ENCODE peak calls at places on chromosome 16, in eight cellular contexts. One of them, this sample, is unnamed.

GRCh38 chr16:49250689-49251088 is 30.9 kb downstream of the CBLN1 start:
- DNase-seq in NCI-H2081: no peak
- DNase-seq in amniotic epithelial cell: no peak
- DNase-seq in stimulated activated CD4-positive, alpha-beta T cell treated with anti-CD3 and anti-CD28 coated beads, Interleukin-4, amount 100 ng/mL, for 4 hours: no peak
- DNase-seq in fibroblast of pulmonary artery: no peak
- DNase-seq in M059J: no peak
- DNase-seq in dorsolateral prefrontal cortex: no peak
- DNase-seq in left ventricle myocardium inferior: no peak
- DNase-seq in this sample: no peak

GRCh38 chr16:51120289-51121008 is 30.6 kb downstream of the SALL1 start:
- DNase-seq in amniotic epithelial cell: no peak
- DNase-seq in left ventricle myocardium inferior: no peak
- DNase-seq in dorsolateral prefrontal cortex: no peak
- DNase-seq in fibroblast of pulmonary artery: no peak
- DNase-seq in stimulated activated CD4-positive, alpha-beta T cell treated with anti-CD3 and anti-CD28 coated beads, Interleukin-4, amount 100 ng/mL, for 4 hours: no peak
- DNase-seq in NCI-H2081: no peak
- DNase-seq in M059J: no peak
- DNase-seq in this sample: no peak

GRCh38 chr16:85225291-85225690 is 113.0 kb upstream of the CIBAR2 start:
- DNase-seq in stimulated activated CD4-positive, alpha-beta T cell treated with anti-CD3 and anti-CD28 coated beads, Interleukin-4, amount 100 ng/mL, for 4 hours: no peak
- DNase-seq in dorsolateral prefrontal cortex: no peak
- DNase-seq in fibroblast of pulmonary artery: no peak
- DNase-seq in M059J: no peak
- DNase-seq in left ventricle myocardium inferior: no peak
- DNase-seq in NCI-H2081: no peak
- DNase-seq in amniotic epithelial cell: no peak
- DNase-seq in this sample: no peak

GRCh38 chr16:77376358-77376757 is 58.5 kb downstream of the ADAMTS18 start:
- DNase-seq in fibroblast of pulmonary artery: no peak
- DNase-seq in NCI-H2081: no peak
- DNase-seq in amniotic epithelial cell: peak
- DNase-seq in left ventricle myocardium inferior: no peak
- DNase-seq in stimulated activated CD4-positive, alpha-beta T cell treated with anti-CD3 and anti-CD28 coated beads, Interleukin-4, amount 100 ng/mL, for 4 hours: no peak
- DNase-seq in dorsolateral prefrontal cortex: no peak
- DNase-seq in M059J: no peak
- DNase-seq in this sample: no peak

GRCh38 chr16:15765880-15766279 is 90.9 kb downstream of the MYH11 start:
- DNase-seq in amniotic epithelial cell: peak
- DNase-seq in M059J: peak
- DNase-seq in NCI-H2081: peak
- DNase-seq in stimulated activated CD4-positive, alpha-beta T cell treated with anti-CD3 and anti-CD28 coated beads, Interleukin-4, amount 100 ng/mL, for 4 hours: no peak
- DNase-seq in dorsolateral prefrontal cortex: no peak
- DNase-seq in left ventricle myocardium inferior: no peak
- DNase-seq in fibroblast of pulmonary artery: peak
- DNase-seq in this sample: peak

GRCh38 chr16:1167276-1168107 is 14.6 kb downstream of the CACNA1H start:
- DNase-seq in left ventricle myocardium inferior: no peak
- DNase-seq in stimulated activated CD4-positive, alpha-beta T cell treated with anti-CD3 and anti-CD28 coated beads, Interleukin-4, amount 100 ng/mL, for 4 hours: no peak
- DNase-seq in NCI-H2081: peak
- DNase-seq in fibroblast of pulmonary artery: no peak
- DNase-seq in M059J: peak
- DNase-seq in amniotic epithelial cell: peak
- DNase-seq in dorsolateral prefrontal cortex: peak
- DNase-seq in this sample: no peak

GRCh38 chr16:11162571-11163268 is 93.3 kb downstream of the SOCS1 start:
- DNase-seq in fibroblast of pulmonary artery: no peak
- DNase-seq in NCI-H2081: no peak
- DNase-seq in M059J: no peak
- DNase-seq in stimulated activated CD4-positive, alpha-beta T cell treated with anti-CD3 and anti-CD28 coated beads, Interleukin-4, amount 100 ng/mL, for 4 hours: no peak
- DNase-seq in dorsolateral prefrontal cortex: no peak
- DNase-seq in left ventricle myocardium inferior: no peak
- DNase-seq in amniotic epithelial cell: peak
- DNase-seq in this sample: peak

GRCh38 chr16:972316-973002 is 1.7 kb upstream of the LMF1 start:
- DNase-seq in left ventricle myocardium inferior: no peak
- DNase-seq in fibroblast of pulmonary artery: no peak
- DNase-seq in dorsolateral prefrontal cortex: peak
- DNase-seq in M059J: no peak
- DNase-seq in stimulated activated CD4-positive, alpha-beta T cell treated with anti-CD3 and anti-CD28 coated beads, Interleukin-4, amount 100 ng/mL, for 4 hours: no peak
- DNase-seq in amniotic epithelial cell: no peak
- DNase-seq in NCI-H2081: no peak
- DNase-seq in this sample: no peak

GRCh38 chr16:87014112-87014511 is 303.1 kb downstream of the C16orf95 start:
- DNase-seq in stimulated activated CD4-positive, alpha-beta T cell treated with anti-CD3 and anti-CD28 coated beads, Interleukin-4, amount 100 ng/mL, for 4 hours: no peak
- DNase-seq in left ventricle myocardium inferior: no peak
- DNase-seq in amniotic epithelial cell: no peak
- DNase-seq in M059J: no peak
- DNase-seq in fibroblast of pulmonary artery: no peak
- DNase-seq in dorsolateral prefrontal cortex: no peak
- DNase-seq in NCI-H2081: no peak
- DNase-seq in this sample: no peak

GRCh38 chr16:64864232-64864803 is 257.5 kb downstream of the CDH11 start:
- DNase-seq in dorsolateral prefrontal cortex: no peak
- DNase-seq in stimulated activated CD4-positive, alpha-beta T cell treated with anti-CD3 and anti-CD28 coated beads, Interleukin-4, amount 100 ng/mL, for 4 hours: no peak
- DNase-seq in amniotic epithelial cell: peak
- DNase-seq in fibroblast of pulmonary artery: peak
- DNase-seq in left ventricle myocardium inferior: no peak
- DNase-seq in M059J: peak
- DNase-seq in NCI-H2081: no peak
- DNase-seq in this sample: no peak

GRCh38 chr16:66905633-66906539 is 12.8 kb downstream of the CDH16 start:
- DNase-seq in M059J: peak
- DNase-seq in stimulated activated CD4-positive, alpha-beta T cell treated with anti-CD3 and anti-CD28 coated beads, Interleukin-4, amount 100 ng/mL, for 4 hours: peak
- DNase-seq in amniotic epithelial cell: peak
- DNase-seq in fibroblast of pulmonary artery: no peak
- DNase-seq in dorsolateral prefrontal cortex: no peak
- DNase-seq in NCI-H2081: no peak
- DNase-seq in left ventricle myocardium inferior: peak
- DNase-seq in this sample: peak

GRCh38 chr16:2013527-2013926 is 3.9 kb upstream of the ZNF598 start:
- DNase-seq in stimulated activated CD4-positive, alpha-beta T cell treated with anti-CD3 and anti-CD28 coated beads, Interleukin-4, amount 100 ng/mL, for 4 hours: no peak
- DNase-seq in fibroblast of pulmonary artery: no peak
- DNase-seq in dorsolateral prefrontal cortex: no peak
- DNase-seq in left ventricle myocardium inferior: no peak
- DNase-seq in NCI-H2081: no peak
- DNase-seq in amniotic epithelial cell: no peak
- DNase-seq in M059J: no peak
- DNase-seq in this sample: no peak

GRCh38 chr16:89119161-89119621 is 25.5 kb downstream of the ACSF3 start:
- DNase-seq in left ventricle myocardium inferior: peak
- DNase-seq in amniotic epithelial cell: no peak
- DNase-seq in M059J: no peak
- DNase-seq in dorsolateral prefrontal cortex: no peak
- DNase-seq in NCI-H2081: no peak
- DNase-seq in stimulated activated CD4-positive, alpha-beta T cell treated with anti-CD3 and anti-CD28 coated beads, Interleukin-4, amount 100 ng/mL, for 4 hours: no peak
- DNase-seq in fibroblast of pulmonary artery: no peak
- DNase-seq in this sample: no peak

GRCh38 chr16:54284931-54285413 is 1.6 kb downstream of the IRX3 start:
- DNase-seq in dorsolateral prefrontal cortex: no peak
- DNase-seq in M059J: no peak
- DNase-seq in left ventricle myocardium inferior: no peak
- DNase-seq in amniotic epithelial cell: no peak
- DNase-seq in NCI-H2081: no peak
- DNase-seq in stimulated activated CD4-positive, alpha-beta T cell treated with anti-CD3 and anti-CD28 coated beads, Interleukin-4, amount 100 ng/mL, for 4 hours: no peak
- DNase-seq in fibroblast of pulmonary artery: no peak
- DNase-seq in this sample: no peak

GRCh38 chr16:77835111-77835510 is 46.7 kb downstream of the VAT1L start:
- DNase-seq in M059J: no peak
- DNase-seq in stimulated activated CD4-positive, alpha-beta T cell treated with anti-CD3 and anti-CD28 coated beads, Interleukin-4, amount 100 ng/mL, for 4 hours: no peak
- DNase-seq in left ventricle myocardium inferior: no peak
- DNase-seq in amniotic epithelial cell: no peak
- DNase-seq in NCI-H2081: no peak
- DNase-seq in dorsolateral prefrontal cortex: no peak
- DNase-seq in fibroblast of pulmonary artery: no peak
- DNase-seq in this sample: no peak

GRCh38 chr16:22805326-22805725 is 8.6 kb upstream of the HS3ST2 start:
- DNase-seq in dorsolateral prefrontal cortex: no peak
- DNase-seq in NCI-H2081: no peak
- DNase-seq in amniotic epithelial cell: no peak
- DNase-seq in left ventricle myocardium inferior: no peak
- DNase-seq in M059J: no peak
- DNase-seq in stimulated activated CD4-positive, alpha-beta T cell treated with anti-CD3 and anti-CD28 coated beads, Interleukin-4, amount 100 ng/mL, for 4 hours: no peak
- DNase-seq in fibroblast of pulmonary artery: no peak
- DNase-seq in this sample: no peak

GRCh38 chr16:48946687-48947370 is 334.8 kb downstream of the CBLN1 start:
- DNase-seq in amniotic epithelial cell: no peak
- DNase-seq in M059J: no peak
- DNase-seq in left ventricle myocardium inferior: no peak
- DNase-seq in fibroblast of pulmonary artery: no peak
- DNase-seq in dorsolateral prefrontal cortex: no peak
- DNase-seq in NCI-H2081: no peak
- DNase-seq in stimulated activated CD4-positive, alpha-beta T cell treated with anti-CD3 and anti-CD28 coated beads, Interleukin-4, amount 100 ng/mL, for 4 hours: no peak
- DNase-seq in this sample: no peak

GRCh38 chr16:1794908-1795666 is 1.6 kb upstream of the IGFALS start:
- DNase-seq in M059J: no peak
- DNase-seq in amniotic epithelial cell: no peak
- DNase-seq in NCI-H2081: no peak
- DNase-seq in fibroblast of pulmonary artery: no peak
- DNase-seq in stimulated activated CD4-positive, alpha-beta T cell treated with anti-CD3 and anti-CD28 coated beads, Interleukin-4, amount 100 ng/mL, for 4 hours: no peak
- DNase-seq in dorsolateral prefrontal cortex: no peak
- DNase-seq in left ventricle myocardium inferior: no peak
- DNase-seq in this sample: no peak

GRCh38 chr16:29641561-29641960 is 21.5 kb upstream of the SPN start:
- DNase-seq in dorsolateral prefrontal cortex: no peak
- DNase-seq in left ventricle myocardium inferior: no peak
- DNase-seq in fibroblast of pulmonary artery: no peak
- DNase-seq in NCI-H2081: no peak
- DNase-seq in stimulated activated CD4-positive, alpha-beta T cell treated with anti-CD3 and anti-CD28 coated beads, Interleukin-4, amount 100 ng/mL, for 4 hours: no peak
- DNase-seq in amniotic epithelial cell: no peak
- DNase-seq in M059J: peak
- DNase-seq in this sample: no peak

GRCh38 chr16:66459878-66460277 is 32.8 kb downstream of the BEAN1 start:
- DNase-seq in NCI-H2081: no peak
- DNase-seq in M059J: no peak
- DNase-seq in stimulated activated CD4-positive, alpha-beta T cell treated with anti-CD3 and anti-CD28 coated beads, Interleukin-4, amount 100 ng/mL, for 4 hours: no peak
- DNase-seq in amniotic epithelial cell: peak
- DNase-seq in left ventricle myocardium inferior: no peak
- DNase-seq in dorsolateral prefrontal cortex: peak
- DNase-seq in fibroblast of pulmonary artery: no peak
- DNase-seq in this sample: no peak

GRCh38 chr16:19524866-19525723 is 1.4 kb downstream of the CCP110 start:
- DNase-seq in amniotic epithelial cell: no peak
- DNase-seq in stimulated activated CD4-positive, alpha-beta T cell treated with anti-CD3 and anti-CD28 coated beads, Interleukin-4, amount 100 ng/mL, for 4 hours: no peak
- DNase-seq in dorsolateral prefrontal cortex: no peak
- DNase-seq in left ventricle myocardium inferior: no peak
- DNase-seq in NCI-H2081: no peak
- DNase-seq in fibroblast of pulmonary artery: no peak
- DNase-seq in M059J: peak
- DNase-seq in this sample: no peak

GRCh38 chr16:75801307-75801706 is 75.0 kb upstream of the CPHXL start:
- DNase-seq in dorsolateral prefrontal cortex: no peak
- DNase-seq in NCI-H2081: no peak
- DNase-seq in amniotic epithelial cell: peak
- DNase-seq in M059J: no peak
- DNase-seq in stimulated activated CD4-positive, alpha-beta T cell treated with anti-CD3 and anti-CD28 coated beads, Interleukin-4, amount 100 ng/mL, for 4 hours: no peak
- DNase-seq in fibroblast of pulmonary artery: no peak
- DNase-seq in left ventricle myocardium inferior: no peak
- DNase-seq in this sample: no peak

GRCh38 chr16:67649494-67649931 is 4.6 kb downstream of the CARMIL2 start:
- DNase-seq in stimulated activated CD4-positive, alpha-beta T cell treated with anti-CD3 and anti-CD28 coated beads, Interleukin-4, amount 100 ng/mL, for 4 hours: no peak
- DNase-seq in fibroblast of pulmonary artery: no peak
- DNase-seq in dorsolateral prefrontal cortex: no peak
- DNase-seq in M059J: no peak
- DNase-seq in amniotic epithelial cell: peak
- DNase-seq in NCI-H2081: no peak
- DNase-seq in left ventricle myocardium inferior: no peak
- DNase-seq in this sample: peak

GRCh38 chr16:53041196-53041977 is 11.3 kb downstream of the CHD9NB start:
- DNase-seq in fibroblast of pulmonary artery: peak
- DNase-seq in amniotic epithelial cell: no peak
- DNase-seq in NCI-H2081: no peak
- DNase-seq in M059J: no peak
- DNase-seq in left ventricle myocardium inferior: peak
- DNase-seq in dorsolateral prefrontal cortex: no peak
- DNase-seq in stimulated activated CD4-positive, alpha-beta T cell treated with anti-CD3 and anti-CD28 coated beads, Interleukin-4, amount 100 ng/mL, for 4 hours: no peak
- DNase-seq in this sample: no peak

GRCh38 chr16:102060-102855 is 24.2 kb downstream of the MPG start:
- DNase-seq in NCI-H2081: no peak
- DNase-seq in dorsolateral prefrontal cortex: no peak
- DNase-seq in fibroblast of pulmonary artery: peak
- DNase-seq in amniotic epithelial cell: no peak
- DNase-seq in stimulated activated CD4-positive, alpha-beta T cell treated with anti-CD3 and anti-CD28 coated beads, Interleukin-4, amount 100 ng/mL, for 4 hours: no peak
- DNase-seq in M059J: no peak
- DNase-seq in left ventricle myocardium inferior: peak
- DNase-seq in this sample: no peak

GRCh38 chr16:83268164-83268563 is 539.6 kb upstream of the HSBP1 start:
- DNase-seq in NCI-H2081: no peak
- DNase-seq in fibroblast of pulmonary artery: no peak
- DNase-seq in dorsolateral prefrontal cortex: no peak
- DNase-seq in stimulated activated CD4-positive, alpha-beta T cell treated with anti-CD3 and anti-CD28 coated beads, Interleukin-4, amount 100 ng/mL, for 4 hours: no peak
- DNase-seq in amniotic epithelial cell: no peak
- DNase-seq in left ventricle myocardium inferior: no peak
- DNase-seq in M059J: no peak
- DNase-seq in this sample: no peak

GRCh38 chr16:50096791-50097190 is 31.0 kb downstream of the HEATR3 start:
- DNase-seq in stimulated activated CD4-positive, alpha-beta T cell treated with anti-CD3 and anti-CD28 coated beads, Interleukin-4, amount 100 ng/mL, for 4 hours: no peak
- DNase-seq in M059J: peak
- DNase-seq in left ventricle myocardium inferior: no peak
- DNase-seq in amniotic epithelial cell: peak
- DNase-seq in dorsolateral prefrontal cortex: no peak
- DNase-seq in fibroblast of pulmonary artery: peak
- DNase-seq in NCI-H2081: no peak
- DNase-seq in this sample: no peak

GRCh38 chr16:28219283-28219682 is 7.5 kb upstream of the XPO6 start:
- DNase-seq in NCI-H2081: no peak
- DNase-seq in stimulated activated CD4-positive, alpha-beta T cell treated with anti-CD3 and anti-CD28 coated beads, Interleukin-4, amount 100 ng/mL, for 4 hours: no peak
- DNase-seq in amniotic epithelial cell: no peak
- DNase-seq in fibroblast of pulmonary artery: no peak
- DNase-seq in dorsolateral prefrontal cortex: no peak
- DNase-seq in left ventricle myocardium inferior: no peak
- DNase-seq in M059J: no peak
- DNase-seq in this sample: no peak

GRCh38 chr16:30183961-30184429 is 593 bp downstream of the CORO1A start:
- DNase-seq in NCI-H2081: no peak
- DNase-seq in stimulated activated CD4-positive, alpha-beta T cell treated with anti-CD3 and anti-CD28 coated beads, Interleukin-4, amount 100 ng/mL, for 4 hours: peak
- DNase-seq in left ventricle myocardium inferior: peak
- DNase-seq in fibroblast of pulmonary artery: no peak
- DNase-seq in amniotic epithelial cell: no peak
- DNase-seq in M059J: no peak
- DNase-seq in dorsolateral prefrontal cortex: peak
- DNase-seq in this sample: no peak

GRCh38 chr16:49698416-49698815 is 157.5 kb downstream of the ZNF423 start:
- DNase-seq in stimulated activated CD4-positive, alpha-beta T cell treated with anti-CD3 and anti-CD28 coated beads, Interleukin-4, amount 100 ng/mL, for 4 hours: no peak
- DNase-seq in M059J: no peak
- DNase-seq in amniotic epithelial cell: no peak
- DNase-seq in NCI-H2081: no peak
- DNase-seq in left ventricle myocardium inferior: peak
- DNase-seq in fibroblast of pulmonary artery: peak
- DNase-seq in dorsolateral prefrontal cortex: no peak
- DNase-seq in this sample: no peak

GRCh38 chr16:81035975-81036750 is 521 bp downstream of the ATMIN start:
- DNase-seq in stimulated activated CD4-positive, alpha-beta T cell treated with anti-CD3 and anti-CD28 coated beads, Interleukin-4, amount 100 ng/mL, for 4 hours: no peak
- DNase-seq in left ventricle myocardium inferior: peak
- DNase-seq in amniotic epithelial cell: peak
- DNase-seq in fibroblast of pulmonary artery: peak
- DNase-seq in NCI-H2081: no peak
- DNase-seq in dorsolateral prefrontal cortex: peak
- DNase-seq in M059J: peak
- DNase-seq in this sample: peak

GRCh38 chr16:86476956-86477530 is 33.3 kb upstream of the FOXF1 start:
- DNase-seq in NCI-H2081: no peak
- DNase-seq in left ventricle myocardium inferior: peak
- DNase-seq in fibroblast of pulmonary artery: no peak
- DNase-seq in stimulated activated CD4-positive, alpha-beta T cell treated with anti-CD3 and anti-CD28 coated beads, Interleukin-4, amount 100 ng/mL, for 4 hours: no peak
- DNase-seq in dorsolateral prefrontal cortex: no peak
- DNase-seq in M059J: no peak
- DNase-seq in amniotic epithelial cell: no peak
- DNase-seq in this sample: no peak

GRCh38 chr16:65453646-65454045 is 331.8 kb upstream of the CDH11 start:
- DNase-seq in amniotic epithelial cell: no peak
- DNase-seq in fibroblast of pulmonary artery: no peak
- DNase-seq in M059J: no peak
- DNase-seq in left ventricle myocardium inferior: no peak
- DNase-seq in NCI-H2081: no peak
- DNase-seq in stimulated activated CD4-positive, alpha-beta T cell treated with anti-CD3 and anti-CD28 coated beads, Interleukin-4, amount 100 ng/mL, for 4 hours: no peak
- DNase-seq in dorsolateral prefrontal cortex: no peak
- DNase-seq in this sample: no peak

GRCh38 chr16:58493756-58494431 is 6.0 kb upstream of the NDRG4 start:
- DNase-seq in NCI-H2081: no peak
- DNase-seq in left ventricle myocardium inferior: no peak
- DNase-seq in dorsolateral prefrontal cortex: no peak
- DNase-seq in fibroblast of pulmonary artery: no peak
- DNase-seq in stimulated activated CD4-positive, alpha-beta T cell treated with anti-CD3 and anti-CD28 coated beads, Interleukin-4, amount 100 ng/mL, for 4 hours: no peak
- DNase-seq in M059J: no peak
- DNase-seq in amniotic epithelial cell: no peak
- DNase-seq in this sample: no peak

This sample was measured in adrenal gland.